ENCODE peak calls at places on chromosome 2, in ten cellular contexts. V is sigmoid colon, P is A549, E is stomach, M is ovary, G is tibial nerve, W is upper lobe of left lung, C is HepG2, I is suprapubic skin, K is K562. L is an unnamed sample.
A peak's percentile ranks its signal among the peaks of the same experiment; 100 is the strongest.

GRCh38 chr2:222000326-222000725 is 298.5 kb downstream of the PAX3 start:
- DNase-seq in E (no peak), G (no peak), P (no peak), K (no peak), I (no peak), C (no peak), V (no peak), W (no peak), M (no peak), L (no peak)

GRCh38 chr2:160555420-160555819 is 61.8 kb upstream of the RBMS1 start:
- DNase-seq in V (no peak), P (no peak), W (no peak), G (no peak), C (no peak), E (no peak), K (no peak), I (no peak), M (no peak), L (no peak)

GRCh38 chr2:241228860-241229516 is 40.5 kb downstream of the ANO7 start:
- DNase-seq in M (peak; percentile 38), G (no peak), K (no peak), I (no peak), P (no peak), E (no peak), W (no peak), C (peak; percentile 69), V (no peak), L (no peak)

GRCh38 chr2:175605599-175605988 is 396.5 kb downstream of the LNPK start:
- DNase-seq in K (no peak), E (no peak), W (no peak), I (no peak), P (no peak), V (no peak), M (no peak), G (no peak), C (peak; percentile 77), L (no peak)

GRCh38 chr2:69138793-69139510 is 126.0 kb downstream of the ANTXR1 start:
- DNase-seq in V (peak; percentile 77), W (no peak), E (no peak), K (no peak), G (no peak), I (no peak), M (no peak), P (peak; percentile 37), C (no peak), L (peak; percentile 56)

GRCh38 chr2:240597419-240598181 is 11.1 kb downstream of the CAPN10 start:
- DNase-seq in M (no peak), V (peak; percentile 59), K (no peak), I (peak; percentile 50), E (no peak), W (no peak), P (no peak), G (peak; percentile 0), C (peak; percentile 85), L (no peak)

GRCh38 chr2:132876745-132877391 is 206.9 kb upstream of the LYPD1 start:
- DNase-seq in P (no peak), K (no peak), V (no peak), G (no peak), W (no peak), C (no peak), I (no peak), M (no peak), E (no peak), L (no peak)

GRCh38 chr2:120224256-120224655 is 1.1 kb upstream of the TMEM185B start:
- DNase-seq in M (no peak), P (no peak), E (no peak), K (no peak), W (no peak), V (no peak), G (no peak), I (peak; percentile 61), C (no peak), L (peak; percentile 8)

GRCh38 chr2:158456309-158457066 is at the start of the genes CCDC148 and PKP4:
- DNase-seq in I (peak; percentile 93), E (peak; percentile 90), P (peak; percentile 86), K (peak; percentile 99), V (peak; percentile 94), M (peak; percentile 87), W (peak; percentile 94), G (peak; percentile 74), C (peak; percentile 94), L (peak; percentile 89)

GRCh38 chr2:200659410-200659809 is 73.6 kb downstream of the AOX1 start:
- DNase-seq in W (no peak), C (no peak), G (no peak), V (no peak), P (no peak), M (no peak), K (no peak), E (no peak), I (no peak), L (no peak)

GRCh38 chr2:20618468-20618885 is 32.4 kb downstream of the HS1BP3 start:
- DNase-seq in G (peak; percentile 23), E (peak; percentile 25), M (peak; percentile 53), I (peak; percentile 76), W (peak; percentile 65), P (no peak), C (no peak), K (no peak), V (peak; percentile 95), L (peak; percentile 41)

GRCh38 chr2:133774675-133775005 is 206.4 kb upstream of the NCKAP5 start:
- DNase-seq in W (no peak), G (peak; percentile 54), K (no peak), I (no peak), E (peak; percentile 40), C (no peak), V (peak; percentile 85), P (no peak), M (no peak), L (peak; percentile 18)

GRCh38 chr2:85395912-85396475 is 14.2 kb downstream of the CAPG start:
- DNase-seq in M (no peak), C (no peak), E (no peak), V (peak; percentile 51), P (no peak), W (no peak), K (no peak), G (no peak), I (peak; percentile 44), L (no peak)
- H3K27ac ChIP-seq in M (no peak overlapping the region), C (no peak overlapping the region), E (peak overlapping the region; percentile 77), V (peak overlapping the region; percentile 75), P (no peak overlapping the region), W (no peak overlapping the region), K (no peak overlapping the region), G (peak overlapping the region; percentile 67), I (peak overlapping the region; percentile 71), L (peak overlapping the region; percentile 66)

GRCh38 chr2:8487461-8487932 is 194.4 kb upstream of the ID2 start:
- DNase-seq in V (peak; percentile 46), P (no peak), M (no peak), E (no peak), W (no peak), C (no peak), K (no peak), G (no peak), I (peak; percentile 62), L (no peak)
- TF ChIP-seq POLR2A in V (no peak), P (no peak), M (no peak), E (no peak), W (no peak), C (no peak), K (no peak), G (no peak), I (no peak), L (no peak)

DNA sequence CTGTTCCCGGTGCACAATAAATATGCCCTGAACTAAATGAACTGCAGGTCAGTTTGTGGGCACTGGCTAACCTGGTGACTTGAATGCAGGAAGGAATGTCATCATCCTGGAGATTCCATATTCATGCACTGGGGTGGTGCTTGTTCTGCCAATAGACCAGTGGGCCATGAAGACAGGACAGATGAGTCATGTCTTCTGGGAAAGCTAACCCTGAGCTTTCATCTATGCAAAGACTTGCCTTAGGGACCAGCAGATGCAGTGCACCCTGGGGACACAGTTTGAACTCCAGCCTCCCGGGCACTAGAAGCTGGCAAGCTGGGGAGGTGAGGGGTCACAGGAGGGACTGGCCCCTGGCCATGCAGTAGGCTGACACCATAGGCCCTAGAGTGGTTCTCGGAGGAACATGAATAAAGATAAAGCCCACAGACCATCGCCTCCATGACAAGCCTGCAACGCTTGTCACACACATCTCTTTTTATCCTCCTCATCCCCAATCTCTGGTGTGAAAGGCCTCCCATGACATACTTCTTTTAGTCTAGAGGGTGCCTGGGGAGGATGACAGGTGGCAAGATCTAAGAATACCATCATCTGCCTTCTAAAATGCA is 267.5 kb upstream of the RAB6C start:
- DNase-seq in M (no peak), W (no peak), V (no peak), K (no peak), C (no peak), G (no peak), P (no peak), E (no peak), I (no peak), L (no peak)
- TF ChIP-seq EP300 in M (no peak), W (no peak), V (no peak), K (no peak), C (no peak), G (no peak), P (no peak), E (no peak), I (no peak), L (no peak)

GRCh38 chr2:65070172-65070830 is 14.1 kb downstream of the CEP68 start:
- DNase-seq in K (no peak), I (no peak), W (no peak), E (no peak), M (no peak), P (no peak), G (no peak), V (no peak), C (peak; percentile 84), L (peak; percentile 64)

GRCh38 chr2:65072181-65072970 is 16.2 kb downstream of the CEP68 start:
- DNase-seq in K (no peak), I (no peak), V (no peak), E (no peak), C (no peak), W (no peak), P (no peak), G (no peak), M (no peak), L (no peak)

GRCh38 chr2:65069425-65069824 is 13.2 kb downstream of the CEP68 start:
- DNase-seq in W (no peak), V (no peak), C (no peak), P (no peak), I (no peak), M (no peak), E (no peak), K (no peak), G (no peak), L (no peak)

GRCh38 chr2:65070856-65071255 is 14.6 kb downstream of the CEP68 start:
- DNase-seq in W (no peak), P (no peak), M (no peak), V (no peak), G (no peak), E (no peak), C (no peak), K (no peak), I (no peak), L (no peak)

DNA sequence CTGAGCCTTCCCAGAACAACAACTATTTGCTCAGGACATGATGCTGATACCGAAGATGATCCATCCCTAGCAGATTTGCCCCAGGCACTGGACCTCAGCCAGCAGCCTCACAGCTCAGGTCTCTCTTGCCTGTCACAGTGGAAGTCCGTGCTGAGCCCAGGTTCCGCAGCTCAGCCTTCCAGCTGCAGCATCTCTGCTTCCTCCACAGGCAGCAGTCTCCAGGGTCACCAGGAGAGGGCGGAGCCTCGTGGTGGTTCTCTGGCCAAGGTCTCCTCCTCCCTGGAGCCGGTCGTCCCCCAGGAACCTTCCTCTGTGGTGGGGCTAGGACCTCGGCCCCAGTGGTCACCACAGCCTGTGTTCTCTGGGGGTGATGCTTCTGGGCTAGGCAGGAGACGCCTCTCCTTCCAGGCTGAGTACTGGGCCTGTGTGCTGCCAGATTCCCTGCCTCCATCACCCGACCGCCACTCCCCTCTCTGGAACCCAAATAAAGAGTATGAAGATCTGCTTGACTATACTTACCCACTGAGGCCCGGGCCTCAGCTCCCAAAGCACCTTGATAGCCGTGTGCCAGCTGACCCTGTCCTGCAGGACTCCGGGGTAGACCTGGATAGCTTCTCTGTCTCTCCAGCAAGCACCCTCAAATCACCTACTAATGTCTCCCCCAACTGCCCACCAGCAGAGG is 15.4 kb downstream of the CEP68 start:
- DNase-seq in K (peak; percentile 41), G (no peak), W (no peak), P (no peak), E (no peak), C (no peak), V (peak; percentile 76), I (no peak), M (peak; percentile 38), L (no peak)
- H3K27ac ChIP-seq in K (no peak overlapping the region), G (no peak overlapping the region), W (no peak overlapping the region), P (peak overlapping the region; percentile 58), E (peak overlapping the region; percentile 66), C (no peak overlapping the region), V (peak overlapping the region; percentile 69), I (no peak overlapping the region), M (no peak overlapping the region), L (peak overlapping the region; percentile 54)